ENCODE peak calls at places on chromosome 13, in eight cellular contexts. O is HCT116, K is Peyer's patch, I is breast epithelium, B is adrenal gland, J is spleen, W is esophagus muscularis mucosa, H is stomach. C is an unnamed sample. For H3K4me1 and H3K27me3, the result is how much of the 10 kb centered on the place peaks cover.

GRCh38 chr13:30153871-30154426 is 153.4 kb downstream of the KATNAL1 start:
- DNase-seq in I (no peak), H (no peak), K (peak), W (no peak), J (peak), O (no peak), B (no peak), C (peak)

GRCh38 chr13:107870400-107870799 is 344.9 kb downstream of the LIG4 start:
- DNase-seq in I (no peak), J (no peak), K (no peak), O (no peak), B (no peak), W (no peak), H (no peak), C (no peak)

GRCh38 chr13:95480131-95480545 is 72.4 kb upstream of the CLDN10 start:
- DNase-seq in W (no peak), J (no peak), K (no peak), B (peak), O (no peak), H (no peak), I (no peak), C (no peak)

GRCh38 chr13:79679334-79679733 is 198.4 kb downstream of the NDFIP2 start:
- DNase-seq in I (peak), O (peak), H (peak), W (no peak), K (peak), B (peak), J (no peak), C (peak)

GRCh38 chr13:111304041-111304544 is 16.3 kb upstream of the TEX29 start:
- DNase-seq in J (no peak), O (no peak), K (peak), B (no peak), W (no peak), H (no peak), I (no peak), C (no peak)

GRCh38 chr13:26485288-26485687 is 72.2 kb upstream of the WASF3 start:
- DNase-seq in I (no peak), J (no peak), B (no peak), O (no peak), W (no peak), K (peak), H (no peak), C (peak)

GRCh38 chr13:106348032-106348431 is 187.4 kb downstream of the EFNB2 start:
- DNase-seq in K (no peak), O (peak), I (no peak), W (no peak), H (no peak), J (no peak), B (no peak), C (no peak)

GRCh38 chr13:39419866-39420265 is 183.1 kb downstream of the LHFPL6 start:
- DNase-seq in B (no peak), K (no peak), W (no peak), H (no peak), O (no peak), J (no peak), I (no peak), C (no peak)

GRCh38 chr13:40170982-40171381 is 495.5 kb downstream of the FOXO1 start:
- DNase-seq in B (no peak), O (peak), J (no peak), W (no peak), H (no peak), I (no peak), K (no peak), C (no peak)

GRCh38 chr13:36074659-36075058 is 56.5 kb downstream of the DCLK1 start:
- DNase-seq in H (no peak), B (peak), J (no peak), O (no peak), W (no peak), K (no peak), I (no peak), C (no peak)

GRCh38 chr13:101231751-101232428 is 184.4 kb downstream of the NALCN start:
- DNase-seq in I (no peak), W (no peak), O (no peak), H (no peak), J (no peak), K (no peak), B (no peak), C (no peak)

GRCh38 chr13:77918391-77919261 is at the start of gene EDNRB:
- DNase-seq in J (peak), O (no peak), K (peak), W (no peak), I (no peak), B (peak), H (peak), C (peak)

GRCh38 chr13:102693781-102694180 is 1.1 kb downstream of the METTL21C start:
- DNase-seq in J (no peak), I (no peak), O (no peak), B (no peak), H (no peak), W (no peak), K (no peak), C (no peak)

GRCh38 chr13:112928958-112929777 is 39.8 kb upstream of the MCF2L start:
- DNase-seq in K (peak), O (no peak), B (peak), W (no peak), H (no peak), I (no peak), J (no peak), C (no peak)

GRCh38 chr13:113155982-113156655 is 2.3 kb upstream of the PROZ start:
- DNase-seq in O (no peak), J (no peak), K (no peak), I (no peak), B (peak), W (no peak), H (no peak), C (no peak)

GRCh38 chr13:26742691-26743358 is 17.8 kb downstream of the GPR12 start:
- DNase-seq in B (no peak), J (no peak), O (no peak), K (no peak), W (peak), I (no peak), H (no peak), C (no peak)

GRCh38 chr13:43263047-43263446 is 239.7 kb downstream of the DNAJC15 start:
- DNase-seq in K (no peak), I (no peak), B (no peak), W (peak), J (no peak), H (no peak), O (no peak), C (no peak)

GRCh38 chr13:30063892-30064291 is 213.5 kb upstream of the UBL3 start:
- DNase-seq in W (peak), H (no peak), K (no peak), I (no peak), O (no peak), B (no peak), J (no peak), C (no peak)

GRCh38 chr13:109700176-109700575 is 86.2 kb downstream of the IRS2 start:
- DNase-seq in W (no peak), B (peak), J (no peak), K (peak), I (no peak), O (no peak), H (peak), C (no peak)

GRCh38 chr13:93355094-93355493 is 128.5 kb downstream of the GPC6 start:
- DNase-seq in I (no peak), H (no peak), B (no peak), J (no peak), W (no peak), K (no peak), O (no peak), C (no peak)

GRCh38 chr13:113146750-113147149 is 11.7 kb upstream of the PROZ start:
- DNase-seq in J (no peak), O (no peak), H (no peak), B (no peak), K (no peak), W (no peak), I (no peak), C (no peak)

GRCh38 chr13:20446900-20447299 is 78.8 kb downstream of the CRYL1 start:
- DNase-seq in H (no peak), W (peak), O (no peak), J (no peak), I (no peak), K (no peak), B (no peak), C (no peak)

GRCh38 chr13:104614746-104615145 is 1548.5 kb upstream of the SLC10A2 start:
- DNase-seq in H (no peak), O (no peak), B (no peak), K (no peak), W (no peak), I (no peak), J (no peak), C (no peak)

GRCh38 chr13:26589754-26590153 is 32.3 kb downstream of the WASF3 start:
- DNase-seq in O (no peak), I (no peak), H (peak), J (no peak), W (no peak), K (no peak), B (peak), C (no peak)

GRCh38 chr13:62320731-62321130 is 905.1 kb upstream of the PCDH20 start:
- DNase-seq in K (no peak), I (no peak), O (no peak), W (no peak), J (no peak), B (no peak), H (no peak), C (no peak)

GRCh38 chr13:98285317-98285716 is 108.2 kb upstream of the RNF113B start:
- DNase-seq in I (no peak), K (no peak), B (no peak), W (no peak), H (no peak), O (no peak), J (no peak), C (no peak)

GRCh38 chr13:30805603-30806011 is 70.3 kb downstream of the ALOX5AP start:
- DNase-seq in O (peak), B (peak), K (no peak), J (no peak), H (no peak), I (peak), W (no peak), C (no peak)

GRCh38 chr13:113723400-113724015 is 35.5 kb upstream of the TMEM255B start:
- DNase-seq in H (no peak), B (no peak), I (no peak), W (no peak), O (no peak), K (no peak), J (peak), C (no peak)

GRCh38 chr13:26494591-26494990 is 62.9 kb upstream of the WASF3 start:
- DNase-seq in H (no peak), W (no peak), K (no peak), O (no peak), J (no peak), I (no peak), B (no peak), C (no peak)

GRCh38 chr13:31431722-31432137 is 232.0 kb downstream of the B3GLCT start:
- DNase-seq in O (peak), J (no peak), W (no peak), K (no peak), H (peak), I (no peak), B (peak), C (no peak)

GRCh38 chr13:61151062-61151461 is 264.6 kb downstream of the PCDH20 start:
- DNase-seq in J (no peak), H (no peak), W (no peak), O (no peak), K (no peak), I (no peak), B (no peak), C (no peak)

GRCh38 chr13:46577656-46578589 is 25.0 kb downstream of the LRCH1 start:
- DNase-seq in J (no peak), I (no peak), W (no peak), K (no peak), H (no peak), B (no peak), O (no peak), C (no peak)
- H3K4me1 ChIP-seq in J (under half), I (under half), W (half or more), K (under half), H (half or more), B (under half), O (under half), C (half or more)

GRCh38 chr13:23681253-23681652 is 111.0 kb downstream of the TNFRSF19 start:
- DNase-seq in H (no peak), O (no peak), K (no peak), J (no peak), W (no peak), I (no peak), B (no peak), C (no peak)

GRCh38 chr13:23679214-23679613 is 109.0 kb downstream of the TNFRSF19 start:
- DNase-seq in W (no peak), H (no peak), J (no peak), K (no peak), B (no peak), O (no peak), I (no peak), C (no peak)

GRCh38 chr13:23680836-23681235 is 110.6 kb downstream of the TNFRSF19 start:
- DNase-seq in I (no peak), J (no peak), H (no peak), B (no peak), K (no peak), W (no peak), O (no peak), C (no peak)

GRCh38 chr13:23674795-23675640 is 104.8 kb downstream of the TNFRSF19 start:
- DNase-seq in B (no peak), J (no peak), H (no peak), O (no peak), I (no peak), W (no peak), K (no peak), C (no peak)

DNA sequence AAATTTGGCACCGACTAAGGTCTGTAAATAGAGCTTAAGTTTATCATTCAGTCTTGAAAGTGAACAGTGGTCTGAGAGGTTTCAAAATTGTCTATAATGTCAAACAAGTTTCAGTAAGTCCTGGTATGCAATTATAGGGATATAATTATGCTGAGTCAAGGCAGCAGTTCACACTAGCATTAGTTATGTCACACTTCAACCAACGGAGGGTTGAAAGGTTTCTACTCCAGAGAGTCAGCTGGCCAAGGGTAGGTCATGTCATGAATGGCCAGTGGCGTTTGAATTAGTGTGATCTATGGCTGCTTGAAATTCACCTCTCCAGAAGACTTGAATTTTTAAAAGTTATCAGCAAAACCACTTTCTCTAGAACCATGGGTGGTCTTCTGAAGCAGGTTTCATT is 108.6 kb downstream of the TNFRSF19 start:
- DNase-seq in I (no peak), B (no peak), O (no peak), J (no peak), K (no peak), W (no peak), H (no peak), C (no peak)
- TF ChIP-seq POLR2A in I (no peak), B (no peak), O (no peak), J (no peak), K (no peak), W (no peak), H (no peak), C (no peak)

DNA sequence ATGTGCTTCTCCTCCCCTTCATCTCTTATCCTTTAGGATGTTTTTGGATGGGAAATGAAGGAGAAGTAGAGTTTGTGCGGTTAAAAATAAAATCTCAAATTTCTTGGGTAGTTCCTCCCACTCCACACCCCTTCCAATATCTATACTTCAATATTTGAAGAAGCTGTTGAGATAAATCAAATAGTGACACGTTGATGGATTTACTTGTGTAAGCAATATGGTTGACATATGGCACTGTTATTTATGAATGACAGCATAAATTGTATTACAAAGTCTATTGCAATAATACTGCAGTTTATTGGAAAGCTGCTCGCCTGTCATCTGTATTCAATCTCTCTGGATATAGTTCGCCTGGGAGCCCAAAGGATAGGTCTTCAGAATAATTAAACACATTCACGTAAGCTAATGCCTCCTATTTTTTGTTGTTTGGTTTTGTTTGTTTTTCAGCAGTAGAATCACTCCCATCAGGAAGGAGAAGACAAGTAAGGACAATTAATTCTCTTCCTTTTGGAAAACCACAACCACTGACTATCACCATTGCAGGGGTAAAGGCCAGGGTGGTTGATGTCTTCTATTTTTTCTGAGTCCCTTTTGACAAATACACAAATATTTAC is 5.0 kb upstream of the ZIC2 start:
- DNase-seq in O (no peak), J (no peak), W (no peak), I (no peak), H (no peak), B (no peak), K (no peak), C (no peak)
- H3K27me3 ChIP-seq in O (under half), J (half or more), W (half or more), I (half or more), H (half or more), B (half or more), K (under half), C (half or more)

GRCh38 chr13:50889317-50889716 is 20.3 kb upstream of the RNASEH2B start:
- DNase-seq in B (no peak), O (no peak), K (no peak), J (no peak), H (no peak), W (no peak), I (no peak), C (no peak)

GRCh38 chr13:50892162-50892944 is 17.2 kb upstream of the RNASEH2B start:
- DNase-seq in W (no peak), I (no peak), J (peak), O (no peak), H (no peak), K (no peak), B (no peak), C (no peak)

GRCh38 chr13:50891206-50891605 is 18.4 kb upstream of the RNASEH2B start:
- DNase-seq in W (no peak), O (no peak), J (no peak), H (no peak), B (no peak), I (no peak), K (no peak), C (no peak)

GRCh38 chr13:50887153-50887552 is 22.4 kb upstream of the RNASEH2B start:
- DNase-seq in K (no peak), B (no peak), J (no peak), H (no peak), O (no peak), W (no peak), I (no peak), C (no peak)

GRCh38 chr13:50888362-50888761 is 21.2 kb upstream of the RNASEH2B start:
- DNase-seq in O (no peak), J (no peak), W (no peak), H (no peak), B (no peak), K (no peak), I (no peak), C (no peak)
- H3K4me1 ChIP-seq in O (under half), J (under half), W (under half), H (under half), B (under half), K (under half), I (under half), C (under half)

DNA sequence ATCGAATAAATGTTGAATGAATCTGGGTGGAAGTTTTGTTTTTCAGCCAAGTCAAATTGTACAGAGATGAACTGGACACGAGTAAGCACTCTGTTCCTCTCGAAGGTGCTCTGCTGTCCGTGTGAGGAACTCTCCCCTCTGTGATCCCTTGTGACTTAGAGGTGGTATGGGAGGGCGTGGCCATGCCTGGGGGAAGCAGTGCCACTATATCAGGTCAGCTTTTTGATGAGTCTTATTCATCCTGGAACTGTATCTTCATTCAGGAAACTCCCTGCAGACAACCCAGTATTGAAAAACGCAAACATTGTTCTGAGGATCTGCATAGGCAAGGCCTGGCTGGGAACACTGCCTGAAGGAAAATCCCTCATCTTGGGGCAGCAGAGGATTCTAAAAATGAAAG is 45.7 kb upstream of the FLT1 start:
- DNase-seq in J (no peak), W (peak), H (no peak), O (no peak), K (no peak), I (no peak), B (no peak), C (no peak)
- TF ChIP-seq POLR2A in J (no peak), W (no peak), H (no peak), O (no peak), K (no peak), I (no peak), B (no peak), C (no peak)

C was measured in suprapubic skin.